ENCODE peak calls at places on chromosomes 6 and 20, in seven cellular contexts. L is HepG2, S is HCT116, T is GM12878, D is H1, C is SK-N-SH, W is K562. Y is an unnamed sample. For H3K4me1, the result is how much of the 10 kb centered on the place peaks cover.

GRCh38 chr6:49849121-49849907 is 17.0 kb downstream of the CRISP1 start:
- DNase-seq in D (no peak), W (peak), S (peak), L (peak), T (no peak), C (peak), Y (peak)

GRCh38 chr20:2217857-2218529 is 77.8 kb upstream of the TGM3 start:
- DNase-seq in L (no peak), D (no peak), W (no peak), C (no peak), S (no peak), T (peak), Y (no peak)

GRCh38 chr6:142702501-142703460 is 242.2 kb downstream of the HIVEP2 start:
- DNase-seq in T (no peak), W (peak), L (no peak), C (peak), D (no peak), S (no peak), Y (no peak)

GRCh38 chr6:9801255-9801757 is 613.6 kb downstream of the TFAP2A start:
- DNase-seq in D (no peak), L (no peak), T (no peak), W (no peak), C (no peak), S (no peak), Y (no peak)

GRCh38 chr20:44028868-44029847 is 114.5 kb downstream of the TOX2 start:
- DNase-seq in D (no peak), L (no peak), S (no peak), C (no peak), T (peak), W (no peak), Y (no peak)

GRCh38 chr20:25072226-25072811 is 9.6 kb downstream of the VSX1 start:
- DNase-seq in D (no peak), C (no peak), W (no peak), S (no peak), L (no peak), T (no peak), Y (no peak)

GRCh38 chr6:4937414-4937813 is 66.4 kb downstream of the RPP40 start:
- DNase-seq in T (no peak), L (no peak), S (no peak), W (no peak), D (no peak), C (no peak), Y (no peak)

GRCh38 chr6:132934496-132934895 is 120.1 kb downstream of the RPS12 start:
- DNase-seq in C (no peak), D (no peak), S (no peak), L (no peak), W (no peak), T (no peak), Y (no peak)

GRCh38 chr20:43689165-43689564 is 22.3 kb downstream of the MYBL2 start:
- DNase-seq in C (no peak), L (no peak), T (no peak), W (no peak), S (no peak), D (no peak), Y (no peak)

GRCh38 chr6:71406871-71407860 is 118.6 kb downstream of the OGFRL1 start:
- DNase-seq in S (no peak), D (no peak), T (no peak), C (no peak), L (no peak), W (no peak), Y (peak)
- H3K4me1 ChIP-seq in S (under half), D (under half), T (under half), C (under half), L (under half), W (under half), Y (half or more)

GRCh38 chr6:158853072-158853871 is 34.1 kb upstream of the EZR start:
- DNase-seq in S (peak), L (peak), D (peak), C (no peak), W (peak), T (peak), Y (peak)

GRCh38 chr6:158853872-158854213 is 34.7 kb upstream of the EZR start:
- DNase-seq in D (no peak), L (no peak), W (peak), C (no peak), T (no peak), S (no peak), Y (no peak)

GRCh38 chr6:158854214-158855101 is 35.3 kb upstream of the EZR start:
- DNase-seq in W (peak), D (no peak), T (no peak), C (no peak), L (peak), S (no peak), Y (no peak)

GRCh38 chr6:158850807-158851115 is 31.6 kb upstream of the EZR start:
- DNase-seq in L (no peak), C (no peak), T (no peak), W (no peak), D (no peak), S (no peak), Y (no peak)

GRCh38 chr6:158852312-158853071 is 33.3 kb upstream of the EZR start:
- DNase-seq in C (no peak), W (no peak), D (no peak), S (no peak), T (no peak), L (no peak), Y (no peak)
- TF ChIP-seq SIN3A in C (no peak), W (no peak), D (no peak), S (no peak), T (no peak), L (no peak), Y (no peak)

DNA sequence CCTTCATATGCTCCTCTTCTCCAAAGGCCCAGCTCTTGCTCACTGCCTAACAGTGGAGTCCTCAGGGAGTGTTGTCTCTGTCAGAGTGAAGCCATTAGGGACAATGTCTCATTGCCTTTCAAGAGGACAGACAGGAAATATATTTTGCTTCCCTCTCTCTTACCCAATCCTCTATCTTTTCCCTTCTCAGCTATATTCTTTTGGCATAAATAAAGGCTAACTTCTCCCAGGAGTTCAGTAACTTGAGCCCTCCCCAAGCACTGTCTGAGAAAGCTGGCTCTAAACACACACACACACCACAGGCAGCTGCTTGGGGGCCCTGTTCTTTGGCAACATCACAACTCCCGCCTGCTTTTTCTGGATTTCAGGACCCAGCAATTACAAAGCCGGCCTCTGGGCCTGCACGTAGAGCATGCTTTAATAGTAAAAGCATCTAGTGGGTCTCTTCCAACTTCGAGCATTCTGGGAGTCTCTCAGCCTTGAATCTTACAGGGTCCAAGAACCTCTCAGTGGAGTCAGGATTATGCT is 34.7 kb upstream of the LAMA4 start:
- DNase-seq in C (no peak), D (no peak), W (no peak), T (no peak), L (no peak), S (no peak), Y (no peak)
- TF ChIP-seq POLR2AphosphoS5 in C (no peak), D (no peak), W (no peak), T (no peak), L (no peak), S (no peak), Y (no peak)

GRCh38 chr6:139981066-139981624 is 606.7 kb upstream of the CITED2 start:
- DNase-seq in T (no peak), W (no peak), L (no peak), S (no peak), C (no peak), D (no peak), Y (no peak)
- H3K4me1 ChIP-seq in T (under half), W (under half), L (under half), S (under half), C (under half), D (under half), Y (under half)

GRCh38 chr20:49656304-49656703 is 57.4 kb downstream of the B4GALT5 start:
- DNase-seq in L (no peak), W (no peak), T (no peak), D (no peak), S (no peak), C (no peak), Y (no peak)

GRCh38 chr20:49658508-49658907 is 55.2 kb downstream of the B4GALT5 start:
- DNase-seq in C (no peak), W (no peak), T (no peak), L (no peak), D (peak), S (no peak), Y (no peak)

GRCh38 chr20:49659096-49659495 is 54.6 kb downstream of the B4GALT5 start:
- DNase-seq in S (no peak), L (no peak), W (no peak), D (no peak), T (no peak), C (no peak), Y (no peak)

GRCh38 chr20:49653925-49654324 is 59.8 kb downstream of the B4GALT5 start:
- DNase-seq in C (no peak), D (no peak), S (no peak), T (no peak), W (no peak), L (no peak), Y (no peak)

GRCh38 chr20:49657118-49657901 is 56.4 kb downstream of the B4GALT5 start:
- DNase-seq in L (no peak), C (no peak), T (no peak), S (no peak), W (no peak), D (no peak), Y (no peak)
- TF ChIP-seq SIN3A in L (no peak), C (no peak), T (no peak), S (no peak), W (no peak), D (no peak), Y (no peak)

GRCh38 chr20:45944151-45944964 is 9.9 kb downstream of the PCIF1 start:
- DNase-seq in S (no peak), W (peak), T (no peak), L (no peak), C (no peak), D (no peak), Y (no peak)
- TF ChIP-seq POLR2AphosphoS5 in S (no peak), W (no peak), T (no peak), L (no peak), C (no peak), D (peak), Y (no peak)

GRCh38 chr20:36851490-36851889 is 24.4 kb upstream of the TLDC2 start:
- DNase-seq in T (no peak), C (no peak), W (no peak), S (no peak), L (no peak), D (no peak), Y (no peak)

GRCh38 chr20:36849333-36850065 is 26.4 kb upstream of the TLDC2 start:
- DNase-seq in C (no peak), W (no peak), T (no peak), D (no peak), L (no peak), S (no peak), Y (no peak)

GRCh38 chr20:36852187-36852586 is 23.8 kb upstream of the TLDC2 start:
- DNase-seq in W (no peak), C (no peak), T (no peak), D (no peak), L (no peak), S (no peak), Y (no peak)

GRCh38 chr20:36848677-36849076 is 27.3 kb upstream of the TLDC2 start:
- DNase-seq in W (no peak), S (no peak), T (no peak), C (no peak), D (no peak), L (no peak), Y (no peak)

DNA sequence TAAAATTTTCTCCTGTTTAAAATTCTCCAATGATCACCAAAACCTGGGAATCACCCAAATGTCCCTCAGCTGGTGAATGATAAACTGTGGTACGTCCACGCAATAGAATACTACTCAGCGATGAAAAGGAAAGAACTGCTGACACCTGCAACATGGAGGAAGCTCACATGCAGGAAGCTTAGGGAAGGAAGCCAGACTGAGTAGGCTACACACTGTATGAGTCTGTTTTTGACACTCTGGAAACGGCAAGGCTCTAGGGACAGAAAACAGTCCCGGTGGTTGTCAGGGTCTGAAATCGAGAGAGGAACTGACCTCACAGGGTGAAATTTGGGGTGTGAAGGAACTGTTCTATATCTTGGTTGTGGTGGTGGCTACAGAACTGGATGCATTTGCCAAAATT is 25.2 kb upstream of the TLDC2 start:
- DNase-seq in W (no peak), D (no peak), L (no peak), C (no peak), T (no peak), S (no peak), Y (no peak)
- H3K4me1 ChIP-seq in W (under half), D (under half), L (under half), C (under half), T (half or more), S (under half), Y (under half)

GRCh38 chr6:33856034-33856590 is 52.3 kb upstream of the MLN start:
- DNase-seq in D (no peak), S (no peak), C (no peak), L (peak), T (no peak), W (no peak), Y (no peak)

GRCh38 chr6:33854572-33855030 is 50.8 kb upstream of the MLN start:
- DNase-seq in T (no peak), W (no peak), S (no peak), D (no peak), C (no peak), L (no peak), Y (no peak)

GRCh38 chr6:33857301-33858052 is 53.7 kb upstream of the MLN start:
- DNase-seq in W (no peak), T (no peak), C (no peak), L (no peak), D (no peak), S (no peak), Y (no peak)

GRCh38 chr6:33858053-33858475 is 54.3 kb upstream of the MLN start:
- DNase-seq in C (no peak), L (no peak), W (no peak), D (no peak), T (no peak), S (no peak), Y (no peak)

DNA sequence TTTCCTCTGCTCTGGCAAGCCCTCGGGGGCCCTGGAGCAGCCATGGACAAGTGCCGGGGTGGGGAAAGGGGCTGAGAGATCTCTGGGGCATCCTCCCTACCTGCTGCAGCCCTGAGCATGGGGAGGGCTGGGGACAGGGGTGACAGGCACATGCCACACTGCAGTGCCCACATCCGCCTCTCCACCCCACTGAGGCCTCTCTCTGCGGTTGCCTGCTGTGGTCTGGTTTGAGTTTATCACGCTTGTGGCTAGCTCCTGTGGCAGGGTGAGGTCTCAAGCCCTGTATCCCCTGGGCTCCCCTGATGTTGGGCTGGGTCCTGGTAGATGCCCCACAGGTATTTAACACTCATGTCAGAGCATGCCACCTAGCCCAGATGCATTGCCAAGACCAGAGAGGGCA is 52.9 kb upstream of the MLN start:
- DNase-seq in W (no peak), T (peak), C (no peak), S (no peak), D (no peak), L (no peak), Y (no peak)
- TF ChIP-seq SIN3A in W (no peak), T (no peak), C (no peak), S (no peak), D (no peak), L (no peak), Y (no peak)